ENCODE peak calls at places on chromosomes 4 and X, in ten cellular contexts. O is brain microvascular endothelial cell; K is natural killer cell treated with Interleukin-12 subunit alpha and Interleukin-12 subunit beta and Interleukin-15 and Interleukin-18, amount 100 ng/mL, for 72 hours; G is stimulated activated CD8-positive, alpha-beta memory T cell treated with anti-CD3 and anti-CD28 coated beads, Interleukin-7, amount 100 ng/mL, for 1 hour; Y is PC-3; C is uterus; U is IMR-90; V is left lung; J is stimulated activated CD4-positive, alpha-beta T cell treated with anti-CD3 and anti-CD28 coated beads, Interleukin-12 subunit alpha, Interleukin-12 subunit beta, amount 100 ng/mL, for 48 hours; Q is stimulated activated naive CD4-positive, alpha-beta T cell treated with Interleukin-2 at 50 U/mL for 16 hours. M is an unnamed sample.

GRCh38 chrX:78527263-78527662 is 131.9 kb downstream of the RTL3 start:
- DNase-seq in O (peak), K (no peak), G (no peak), Y (peak), C (no peak), U (peak), V (no peak), J (peak), Q (peak), M (no peak)

GRCh38 chr4:36163198-36163597 is 81.1 kb downstream of the ARAP2 start:
- DNase-seq in O (no peak), K (no peak), G (no peak), Y (no peak), C (no peak), U (no peak), V (no peak), J (no peak), Q (no peak), M (no peak)

GRCh38 chr4:152605641-152606304 is 69.9 kb upstream of the FBXW7 start:
- DNase-seq in O (peak), K (no peak), G (no peak), Y (no peak), C (no peak), U (peak), V (no peak), J (no peak), Q (no peak), M (no peak)

GRCh38 chr4:149836546-149836945 is 20.9 kb upstream of the IQCM start:
- DNase-seq in O (no peak), K (no peak), G (no peak), Y (no peak), C (no peak), U (peak), V (no peak), J (no peak), Q (no peak), M (no peak)

GRCh38 chr4:188869581-188869980 is 730.3 kb downstream of the TRIML1 start:
- DNase-seq in O (peak), K (no peak), G (no peak), Y (no peak), C (no peak), U (peak), V (no peak), J (no peak), Q (no peak), M (no peak)

GRCh38 chrX:107288676-107289075 is 82.3 kb downstream of the DNAAF6 start:
- DNase-seq in O (no peak), K (no peak), G (no peak), Y (peak), C (no peak), U (no peak), V (no peak), J (no peak), Q (no peak), M (no peak)

GRCh38 chrX:39576081-39576701 is 521.6 kb downstream of the BCOR start:
- DNase-seq in O (no peak), K (peak), G (no peak), Y (no peak), C (no peak), U (no peak), V (no peak), J (no peak), Q (no peak), M (no peak)

GRCh38 chrX:76026751-76027150 is 146.1 kb upstream of the PBDC1 start:
- DNase-seq in O (no peak), K (no peak), G (no peak), Y (no peak), C (no peak), U (no peak), V (no peak), J (no peak), Q (no peak), M (no peak)

GRCh38 chrX:18410038-18410437 is 15.4 kb upstream of the CDKL5 start:
- DNase-seq in O (peak), K (no peak), G (no peak), Y (peak), C (no peak), U (peak), V (no peak), J (no peak), Q (no peak), M (no peak)

GRCh38 chr4:142473218-142473959 is 372.7 kb downstream of the INPP4B start:
- DNase-seq in O (no peak), K (no peak), G (no peak), Y (peak), C (no peak), U (no peak), V (no peak), J (no peak), Q (no peak), M (no peak)

GRCh38 chrX:2600564-2600963 is 90.5 kb upstream of the CD99 start:
- DNase-seq in O (no peak), K (no peak), G (no peak), Y (no peak), C (no peak), U (no peak), V (no peak), J (no peak), Q (no peak), M (no peak)

GRCh38 chrX:155188786-155189185 is 27.5 kb upstream of the VBP1 start:
- DNase-seq in O (no peak), K (no peak), G (no peak), Y (no peak), C (no peak), U (no peak), V (no peak), J (no peak), Q (no peak), M (no peak)

GRCh38 chr4:69860007-69860406 is at the start of gene SULT1E1:
- DNase-seq in O (peak), K (no peak), G (no peak), Y (peak), C (no peak), U (peak), V (no peak), J (no peak), Q (no peak), M (no peak)

GRCh38 chrX:74537011-74537390 is 77.4 kb downstream of the RLIM start:
- DNase-seq in O (peak), K (no peak), G (no peak), Y (no peak), C (peak), U (peak), V (no peak), J (no peak), Q (no peak), M (no peak)

GRCh38 chr4:72895408-72895807 is 174.1 kb downstream of the COX18 start:
- DNase-seq in O (no peak), K (no peak), G (no peak), Y (no peak), C (no peak), U (no peak), V (no peak), J (no peak), Q (no peak), M (no peak)

GRCh38 chr4:15749001-15749400 is 29.1 kb upstream of the CD38 start:
- DNase-seq in O (no peak), K (no peak), G (no peak), Y (no peak), C (no peak), U (no peak), V (no peak), J (no peak), Q (no peak), M (no peak)

GRCh38 chr4:38562751-38563198 is 101.2 kb upstream of the KLF3 start:
- DNase-seq in O (no peak), K (no peak), G (no peak), Y (peak), C (peak), U (peak), V (peak), J (no peak), Q (no peak), M (no peak)

GRCh38 chr4:76311896-76312331 is 5.4 kb downstream of the STBD1 start:
- DNase-seq in O (no peak), K (no peak), G (no peak), Y (no peak), C (no peak), U (no peak), V (no peak), J (no peak), Q (no peak), M (no peak)

GRCh38 chrX:17549005-17549685 is 174.1 kb downstream of the NHS start:
- DNase-seq in O (no peak), K (no peak), G (no peak), Y (no peak), C (no peak), U (no peak), V (no peak), J (no peak), Q (no peak), M (no peak)

GRCh38 chrX:129618997-129619396 is 35.8 kb downstream of the APLN start:
- DNase-seq in O (no peak), K (no peak), G (no peak), Y (no peak), C (no peak), U (no peak), V (no peak), J (no peak), Q (no peak), M (no peak)

GRCh38 chrX:24266996-24267395 is 46.9 kb downstream of the SUPT20HL2 start:
- DNase-seq in O (peak), K (no peak), G (no peak), Y (peak), C (no peak), U (peak), V (no peak), J (no peak), Q (no peak), M (no peak)

GRCh38 chr4:98657531-98658286 is 702 bp downstream of the TSPAN5 start:
- DNase-seq in O (peak), K (peak), G (no peak), Y (peak), C (peak), U (peak), V (peak), J (no peak), Q (peak), M (no peak)

GRCh38 chrX:74242050-74242449 is 61.9 kb upstream of the ZCCHC13 start:
- DNase-seq in O (no peak), K (no peak), G (no peak), Y (peak), C (no peak), U (peak), V (no peak), J (no peak), Q (no peak), M (no peak)

GRCh38 chrX:45851434-45851991 is 650.8 kb upstream of the DIPK2B start:
- DNase-seq in O (no peak), K (peak), G (no peak), Y (peak), C (peak), U (no peak), V (no peak), J (no peak), Q (peak), M (no peak)

GRCh38 chrX:39203427-39203826 is 402.2 kb downstream of the MID1IP1 start:
- DNase-seq in O (no peak), K (no peak), G (no peak), Y (no peak), C (no peak), U (no peak), V (no peak), J (no peak), Q (no peak), M (no peak)

GRCh38 chrX:12686324-12686723 is 104.9 kb upstream of the PRPS2 start:
- DNase-seq in O (no peak), K (no peak), G (no peak), Y (no peak), C (no peak), U (no peak), V (no peak), J (no peak), Q (no peak), M (no peak)

GRCh38 chrX:149060921-149061320 is 444.2 kb downstream of the IDS start:
- DNase-seq in O (peak), K (no peak), G (no peak), Y (no peak), C (no peak), U (no peak), V (no peak), J (no peak), Q (no peak), M (peak)

GRCh38 chr4:25030283-25031076 is at the start of gene LGI2:
- DNase-seq in O (no peak), K (no peak), G (no peak), Y (peak), C (peak), U (no peak), V (peak), J (no peak), Q (no peak), M (no peak)

GRCh38 chrX:130975947-130976346 is 72.9 kb upstream of the ENOX2 start:
- DNase-seq in O (peak), K (no peak), G (no peak), Y (peak), C (no peak), U (peak), V (no peak), J (peak), Q (no peak), M (peak)

GRCh38 chrX:11886745-11887144 is 128.7 kb downstream of the MSL3 start:
- DNase-seq in O (peak), K (no peak), G (no peak), Y (peak), C (no peak), U (peak), V (no peak), J (no peak), Q (no peak), M (no peak)

GRCh38 chr4:93776386-93777080 is 52.0 kb upstream of the ATOH1 start:
- DNase-seq in O (peak), K (no peak), G (no peak), Y (peak), C (no peak), U (peak), V (no peak), J (no peak), Q (no peak), M (no peak)

GRCh38 chr4:133584714-133585113 is 435.6 kb downstream of the PCDH10 start:
- DNase-seq in O (no peak), K (no peak), G (no peak), Y (peak), C (no peak), U (no peak), V (no peak), J (no peak), Q (no peak), M (no peak)